ENCODE peak calls at places on chromosomes 16 and 17, in eight cellular contexts. Y is endothelial cell of umbilical vein, W is spleen, G is transverse colon, E is adrenal gland, R is heart left ventricle, Q is tibial nerve, O is uterus. P is an unnamed sample.

GRCh38 chr16:12311309-12311708 is 334.8 kb downstream of the SNX29 start:
- DNase-seq in O (peak; percentile 49), Q (no peak), E (no peak), R (no peak), Y (peak; percentile 27), W (no peak), G (no peak), P (no peak)

GRCh38 chr17:32111141-32111771 is 31.0 kb upstream of the RHOT1 start:
- DNase-seq in W (no peak), Q (peak; percentile 58), E (no peak), G (peak; percentile 33), O (peak; percentile 63), Y (peak; percentile 75), R (peak; percentile 80), P (peak; percentile 23)

GRCh38 chr17:59366773-59367656 is 35.6 kb downstream of the YPEL2 start:
- DNase-seq in R (peak; percentile 60), Y (peak; percentile 32), G (peak; percentile 77), Q (no peak), E (no peak), W (no peak), O (peak; percentile 26), P (peak; percentile 77)

GRCh38 chr17:73309727-73310555 is 1.9 kb downstream of the CDC42EP4 start:
- DNase-seq in Q (no peak), G (peak; percentile 72), O (no peak), W (no peak), Y (peak; percentile 46), R (no peak), E (no peak), P (no peak)

GRCh38 chr17:15185625-15185991 is 79.5 kb downstream of the PMP22 start:
- DNase-seq in R (peak; percentile 47), G (peak; percentile 14), W (no peak), Q (peak; percentile 58), E (peak; percentile 29), Y (no peak), O (no peak), P (peak; percentile 78)

GRCh38 chr16:1777375-1778199 is 4.7 kb upstream of the MRPS34 start:
- DNase-seq in R (peak; percentile 28), Q (no peak), W (no peak), O (no peak), G (no peak), E (no peak), Y (no peak), P (no peak)

GRCh38 chr16:3934491-3935185 is 54.1 kb upstream of the CREBBP start:
- DNase-seq in Y (no peak), G (no peak), W (peak; percentile 16), R (no peak), O (no peak), E (no peak), Q (no peak), P (no peak)

GRCh38 chr17:43979011-43979410 is 25.3 kb upstream of the PYY start:
- DNase-seq in G (no peak), W (no peak), Y (no peak), Q (no peak), R (no peak), O (no peak), E (no peak), P (no peak)

GRCh38 chr16:82199209-82199608 is 29.2 kb upstream of the MPHOSPH6 start:
- DNase-seq in G (no peak), W (no peak), O (no peak), Y (no peak), E (no peak), Q (no peak), R (no peak), P (no peak)

GRCh38 chr16:58755989-58756649 is 22.0 kb upstream of the GOT2 start:
- DNase-seq in G (peak; percentile 76), O (peak; percentile 55), Q (peak; percentile 66), Y (peak; percentile 82), W (peak; percentile 87), E (peak; percentile 74), R (peak; percentile 75), P (peak; percentile 48)

GRCh38 chr17:17819561-17819995 is 17.2 kb downstream of the SREBF1 start:
- DNase-seq in W (peak; percentile 89), Q (peak; percentile 55), E (peak; percentile 90), G (peak; percentile 85), R (peak; percentile 72), O (no peak), Y (peak; percentile 87), P (peak; percentile 88)

GRCh38 chr17:28575126-28575795 is 1.4 kb downstream of the ALDOC start:
- DNase-seq in Y (no peak), R (peak; percentile 92), E (no peak), O (no peak), Q (no peak), G (no peak), W (no peak), P (no peak)

GRCh38 chr17:58508341-58509067 is 5.9 kb downstream of the MTMR4 start:
- DNase-seq in W (no peak), O (no peak), R (no peak), E (no peak), Y (no peak), G (no peak), Q (no peak), P (no peak)

GRCh38 chr16:74667215-74667765 is 613 bp upstream of the RFWD3 start:
- DNase-seq in O (peak; percentile 24), W (peak; percentile 86), E (peak; percentile 33), Q (no peak), R (no peak), G (peak; percentile 19), Y (peak; percentile 57), P (no peak)

GRCh38 chr16:74666010-74666421 is 661 bp downstream of the RFWD3 start:
- DNase-seq in Y (no peak), W (no peak), Q (no peak), E (no peak), G (no peak), R (no peak), O (no peak), P (no peak)

GRCh38 chr16:74661064-74661463 is 5.6 kb downstream of the RFWD3 start:
- DNase-seq in E (no peak), Y (no peak), G (no peak), Q (no peak), O (no peak), R (no peak), W (no peak), P (no peak)

DNA sequence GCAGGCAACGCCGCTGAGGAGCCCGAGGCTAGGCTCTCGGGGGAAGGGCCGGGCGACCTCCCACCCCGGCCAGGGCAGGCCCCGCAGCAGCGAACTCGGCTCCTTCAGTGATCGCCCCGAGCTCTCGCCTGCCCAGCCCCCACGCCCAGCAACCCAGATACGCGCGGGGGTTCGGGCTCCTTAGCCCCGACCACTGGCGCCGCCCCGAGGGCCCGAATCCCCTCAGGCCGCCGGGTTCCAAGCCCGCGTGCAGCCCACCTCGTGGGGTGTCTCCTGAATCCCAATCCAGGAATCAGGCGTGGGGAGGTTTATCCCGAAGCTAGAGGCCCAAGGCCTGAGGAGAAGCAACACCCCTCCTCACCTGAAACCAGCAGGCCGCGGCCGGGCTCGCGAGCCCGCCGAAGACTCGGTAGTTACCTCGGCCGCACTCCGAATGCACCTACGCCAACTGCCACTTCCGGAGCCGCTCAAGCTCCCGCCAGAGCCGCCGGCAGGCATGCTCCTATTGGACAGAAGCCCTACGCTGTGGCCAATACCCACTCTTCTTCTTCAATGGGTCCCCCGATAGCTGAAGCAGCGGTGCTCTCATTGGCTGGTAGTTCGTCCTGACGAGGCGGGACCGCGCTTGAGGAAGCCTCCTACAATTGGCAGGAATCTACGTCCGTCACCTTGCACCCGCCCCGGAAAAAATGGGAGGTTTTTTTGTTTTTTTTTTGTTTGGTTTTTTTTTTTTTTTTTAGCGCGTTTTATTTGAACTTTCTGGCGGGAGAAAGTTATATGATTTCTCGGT is at the start of gene RFWD3:
- DNase-seq in E (peak; percentile 96), O (peak; percentile 96), Y (peak; percentile 98), Q (peak; percentile 97), W (peak; percentile 97), G (peak; percentile 97), R (peak; percentile 98), P (peak; percentile 99)
- TF ChIP-seq POLR2A in E (no peak), O (no peak), Y (peak; percentile 88), Q (peak; percentile 14), W (no peak), G (peak; percentile 68), R (no peak), P (no peak)

GRCh38 chr17:19531780-19532501 is 1.7 kb upstream of the SLC47A1 start:
- DNase-seq in W (no peak), Y (no peak), G (no peak), Q (no peak), E (no peak), R (no peak), O (no peak), P (no peak)
- H3K36me3 ChIP-seq in W (no peaks in the 10 kb centered on the region), Y (no peaks in the 10 kb centered on the region), G (no peaks in the 10 kb centered on the region), Q (no peaks in the 10 kb centered on the region), E (no peaks in the 10 kb centered on the region), R (no peaks in the 10 kb centered on the region), O (no peaks in the 10 kb centered on the region), P (no peaks in the 10 kb centered on the region)

DNA sequence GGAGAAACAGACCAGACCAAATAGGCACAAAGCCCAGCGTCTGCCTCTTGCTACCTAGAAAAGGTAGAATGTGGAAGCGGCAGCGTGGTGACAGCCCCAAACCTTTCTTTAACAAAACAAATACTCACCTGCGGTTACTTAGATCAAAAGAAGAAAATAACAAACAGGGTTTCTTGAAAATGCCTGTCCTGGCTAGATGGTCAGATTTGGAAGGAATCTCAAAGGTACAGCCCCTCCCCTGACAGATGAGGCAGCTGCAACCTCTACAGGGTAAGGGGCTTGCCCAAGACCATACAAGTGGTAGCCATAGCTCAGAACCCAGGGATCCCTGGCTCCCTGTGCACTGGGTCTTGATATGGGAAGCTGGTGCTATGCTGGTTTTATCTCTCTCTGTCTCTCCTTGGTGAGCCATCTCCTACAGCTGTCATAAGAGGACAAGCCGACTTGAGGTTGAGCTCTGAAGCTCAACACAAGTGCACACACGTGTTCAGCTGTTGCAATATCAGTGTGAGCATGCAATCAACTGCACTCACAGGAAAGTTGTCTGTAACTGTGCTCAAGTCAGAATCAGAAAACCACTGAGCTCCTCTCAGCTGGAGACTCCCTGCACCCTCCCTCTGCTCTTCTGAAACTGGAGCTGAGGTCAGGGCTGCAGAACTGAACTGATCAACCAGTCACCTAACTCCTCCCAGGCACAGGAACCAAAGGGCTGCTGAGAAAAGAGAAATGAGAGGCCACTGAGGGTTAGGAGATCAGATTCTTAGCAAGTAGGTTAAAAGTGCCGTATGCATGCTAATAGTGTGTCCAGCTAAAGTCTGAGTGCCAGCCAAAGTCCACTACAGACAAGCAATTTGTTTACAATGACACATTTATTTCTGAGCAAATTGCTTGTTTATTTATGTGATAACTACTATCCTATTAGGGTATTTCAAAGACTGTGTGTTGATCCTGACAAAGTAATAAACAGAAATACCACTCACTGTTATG is 6.1 kb upstream of the RNF157 start:
- DNase-seq in G (peak; percentile 74), W (no peak), E (no peak), Q (no peak), Y (no peak), O (no peak), R (no peak), P (peak; percentile 78)
- TF ChIP-seq POLR2A in G (peak; percentile 48), W (no peak), E (no peak), Q (no peak), Y (no peak), O (no peak), R (no peak), P (peak; percentile 67)

GRCh38 chr16:50284131-50284911 is 18.0 kb downstream of the ADCY7 start:
- DNase-seq in G (peak; percentile 52), Y (no peak), R (peak; percentile 60), E (no peak), W (peak; percentile 84), Q (no peak), O (no peak), P (peak; percentile 55)
- H3K36me3 ChIP-seq in G (no peaks in the 10 kb centered on the region), Y (no peaks in the 10 kb centered on the region), R (peaks cover 29% of the 10 kb centered on the region), E (no peaks in the 10 kb centered on the region), W (peaks cover 13% of the 10 kb centered on the region), Q (peaks cover 8% of the 10 kb centered on the region), O (no peaks in the 10 kb centered on the region), P (no peaks in the 10 kb centered on the region)

GRCh38 chr17:16456770-16457316 is 35.1 kb downstream of the LRRC75A start:
- DNase-seq in W (no peak), R (no peak), Y (no peak), O (no peak), G (no peak), E (no peak), Q (no peak), P (no peak)
- TF ChIP-seq POLR2A in W (no peak), R (no peak), Y (no peak), O (no peak), G (no peak), E (no peak), Q (no peak), P (no peak)